ENCODE peak calls at places on chromosome 18, in five cellular contexts. One of them, this sample, is unnamed. For H3K4me1, the result is how much of the 10 kb centered on the place peaks cover.

GRCh38 chr18:28789460-28789859 is 612.5 kb upstream of the CDH2 start:
- DNase-seq in hepatocyte: no peak
- DNase-seq in A549: no peak
- DNase-seq in spleen: no peak
- DNase-seq in body of pancreas: no peak
- DNase-seq in this sample: no peak

GRCh38 chr18:38305941-38306340 is 740.3 kb upstream of the CELF4 start:
- DNase-seq in A549: no peak
- DNase-seq in hepatocyte: no peak
- DNase-seq in spleen: no peak
- DNase-seq in body of pancreas: no peak
- DNase-seq in this sample: no peak

GRCh38 chr18:79559121-79559835 is 120.3 kb upstream of the CTDP1 start:
- DNase-seq in body of pancreas: no peak
- DNase-seq in spleen: no peak
- DNase-seq in A549: no peak
- DNase-seq in hepatocyte: no peak
- DNase-seq in this sample: no peak

GRCh38 chr18:60147326-60147725 is 225.2 kb downstream of the MC4R start:
- DNase-seq in A549: no peak
- DNase-seq in hepatocyte: no peak
- DNase-seq in spleen: no peak
- DNase-seq in body of pancreas: no peak
- DNase-seq in this sample: no peak

GRCh38 chr18:44594779-44595467 is 85.8 kb upstream of the SETBP1 start:
- DNase-seq in hepatocyte: no peak
- DNase-seq in spleen: no peak
- DNase-seq in body of pancreas: no peak
- DNase-seq in A549: no peak
- DNase-seq in this sample: no peak

GRCh38 chr18:13279181-13280065 is 60.9 kb downstream of the LDLRAD4 start:
- DNase-seq in hepatocyte: no peak
- DNase-seq in A549: no peak
- DNase-seq in spleen: no peak
- DNase-seq in body of pancreas: no peak
- DNase-seq in this sample: no peak

GRCh38 chr18:45384137-45384998 is 230.9 kb upstream of the SLC14A2 start:
- DNase-seq in spleen: no peak
- DNase-seq in body of pancreas: peak
- DNase-seq in hepatocyte: peak
- DNase-seq in A549: peak
- DNase-seq in this sample: peak

GRCh38 chr18:74329688-74330205 is 14.1 kb downstream of the C18orf63 start:
- DNase-seq in hepatocyte: no peak
- DNase-seq in A549: no peak
- DNase-seq in body of pancreas: no peak
- DNase-seq in spleen: no peak
- DNase-seq in this sample: no peak

GRCh38 chr18:31398191-31398590 is 21.6 kb downstream of the DSG4 start:
- DNase-seq in A549: no peak
- DNase-seq in hepatocyte: peak
- DNase-seq in body of pancreas: no peak
- DNase-seq in spleen: no peak
- DNase-seq in this sample: no peak

GRCh38 chr18:23300211-23300887 is 152.7 kb upstream of the RIOK3 start:
- DNase-seq in spleen: no peak
- DNase-seq in hepatocyte: peak
- DNase-seq in body of pancreas: no peak
- DNase-seq in A549: no peak
- DNase-seq in this sample: peak

GRCh38 chr18:56927795-56928194 is 219.1 kb upstream of the BOD1L2 start:
- DNase-seq in spleen: no peak
- DNase-seq in A549: no peak
- DNase-seq in hepatocyte: no peak
- DNase-seq in body of pancreas: no peak
- DNase-seq in this sample: no peak

GRCh38 chr18:76981388-76981968 is 151.1 kb downstream of the MBP start:
- DNase-seq in body of pancreas: no peak
- DNase-seq in spleen: peak
- DNase-seq in hepatocyte: no peak
- DNase-seq in A549: no peak
- DNase-seq in this sample: no peak

GRCh38 chr18:73118121-73118816 is 250.5 kb upstream of the NETO1 start:
- DNase-seq in body of pancreas: no peak
- DNase-seq in hepatocyte: no peak
- DNase-seq in spleen: no peak
- DNase-seq in A549: no peak
- DNase-seq in this sample: no peak

GRCh38 chr18:78521744-78522143 is 457.9 kb upstream of the SALL3 start:
- DNase-seq in spleen: no peak
- DNase-seq in body of pancreas: no peak
- DNase-seq in A549: no peak
- DNase-seq in hepatocyte: no peak
- DNase-seq in this sample: no peak

GRCh38 chr18:55253814-55254213 is 294.6 kb upstream of the CCDC68 start:
- DNase-seq in spleen: no peak
- DNase-seq in body of pancreas: no peak
- DNase-seq in hepatocyte: no peak
- DNase-seq in A549: no peak
- DNase-seq in this sample: no peak

GRCh38 chr18:55250729-55251128 is 291.5 kb upstream of the CCDC68 start:
- DNase-seq in spleen: no peak
- DNase-seq in body of pancreas: no peak
- DNase-seq in A549: no peak
- DNase-seq in hepatocyte: no peak
- DNase-seq in this sample: no peak

GRCh38 chr18:55252053-55252675 is 292.9 kb upstream of the CCDC68 start:
- DNase-seq in spleen: no peak
- DNase-seq in hepatocyte: no peak
- DNase-seq in A549: no peak
- DNase-seq in body of pancreas: no peak
- DNase-seq in this sample: no peak

GRCh38 chr18:55251186-55251995 is 292.1 kb upstream of the CCDC68 start:
- DNase-seq in hepatocyte: no peak
- DNase-seq in body of pancreas: no peak
- DNase-seq in A549: no peak
- DNase-seq in spleen: no peak
- DNase-seq in this sample: no peak

GRCh38 chr18:55252946-55253345 is 293.7 kb upstream of the CCDC68 start:
- DNase-seq in body of pancreas: no peak
- DNase-seq in A549: no peak
- DNase-seq in spleen: no peak
- DNase-seq in hepatocyte: no peak
- DNase-seq in this sample: no peak
- H3K4me1 ChIP-seq in body of pancreas: under half
- H3K4me1 ChIP-seq in A549: under half
- H3K4me1 ChIP-seq in spleen: under half
- H3K4me1 ChIP-seq in hepatocyte: under half
- H3K4me1 ChIP-seq in this sample: under half

DNA sequence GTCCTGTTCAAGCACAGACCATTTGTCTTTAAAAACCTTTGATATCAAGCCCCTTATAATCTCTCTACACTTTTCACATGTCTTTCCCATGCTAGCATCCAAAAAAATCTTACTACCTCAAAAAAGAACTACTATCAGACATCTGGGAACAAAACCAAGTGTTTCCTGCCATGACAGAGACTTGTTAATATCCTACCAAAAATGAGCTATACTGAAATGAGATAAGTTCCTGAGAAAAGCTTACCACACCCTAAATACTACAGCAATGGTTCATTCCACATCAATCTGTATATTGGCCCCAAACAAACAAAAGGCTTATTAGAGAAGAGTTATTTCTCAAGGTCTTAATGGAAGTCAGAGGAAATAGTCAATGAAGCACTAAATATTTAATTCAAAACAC is 230.1 kb downstream of the DYM start:
- DNase-seq in body of pancreas: no peak
- DNase-seq in A549: no peak
- DNase-seq in hepatocyte: no peak
- DNase-seq in spleen: no peak
- DNase-seq in this sample: no peak
- H3K4me1 ChIP-seq in body of pancreas: under half
- H3K4me1 ChIP-seq in A549: under half
- H3K4me1 ChIP-seq in hepatocyte: under half
- H3K4me1 ChIP-seq in spleen: under half
- H3K4me1 ChIP-seq in this sample: under half

GRCh38 chr18:58542426-58543159 is 86.3 kb downstream of the ALPK2 start:
- DNase-seq in spleen: no peak
- DNase-seq in A549: no peak
- DNase-seq in hepatocyte: no peak
- DNase-seq in body of pancreas: no peak
- DNase-seq in this sample: no peak
- H3K4me1 ChIP-seq in spleen: under half
- H3K4me1 ChIP-seq in A549: half or more
- H3K4me1 ChIP-seq in hepatocyte: under half
- H3K4me1 ChIP-seq in body of pancreas: under half
- H3K4me1 ChIP-seq in this sample: under half

DNA sequence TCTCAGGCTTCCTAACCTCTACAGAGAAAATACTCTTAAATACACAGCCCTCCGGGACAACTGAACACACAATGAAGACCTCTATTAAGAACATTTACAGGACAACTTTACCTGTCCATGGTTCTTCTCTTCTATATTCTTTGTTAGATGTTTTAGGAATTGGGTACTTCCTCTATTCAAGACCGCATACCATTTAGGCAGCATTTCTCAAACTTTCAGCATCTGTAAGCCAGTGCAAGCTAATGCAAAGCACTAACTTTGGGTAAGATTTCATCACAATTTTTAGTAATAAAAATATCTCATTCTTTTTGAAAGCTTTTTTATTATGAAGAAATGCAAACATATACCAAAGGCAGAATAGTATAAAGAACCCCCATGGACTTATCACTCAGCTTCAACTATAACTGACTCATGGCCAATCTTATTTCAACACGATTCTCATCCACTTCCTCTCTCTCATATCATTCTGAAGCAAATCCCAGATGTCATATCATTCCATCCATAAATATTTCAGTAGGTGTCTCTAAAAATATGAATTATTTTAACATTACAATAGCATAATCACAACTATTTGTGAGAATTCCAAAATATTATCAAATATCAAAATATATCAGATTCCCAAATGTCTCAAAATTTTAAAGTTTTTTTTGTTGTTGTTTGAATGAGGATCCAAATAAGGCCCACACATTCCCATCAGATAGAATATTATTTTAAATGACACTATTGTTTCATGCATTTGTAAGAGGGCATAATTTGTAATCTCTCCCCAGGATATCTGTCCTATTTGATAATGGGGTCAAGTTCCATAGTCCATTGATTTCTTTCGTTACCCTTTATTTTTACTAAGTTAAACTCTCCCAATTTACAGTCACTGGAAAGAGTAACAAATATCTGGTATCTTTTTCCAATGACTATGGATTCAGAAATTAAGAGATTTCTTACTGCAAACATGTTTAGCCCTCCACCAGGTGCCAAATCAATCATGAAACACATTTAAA is 32.7 kb downstream of the INO80C start:
- DNase-seq in A549: no peak
- DNase-seq in body of pancreas: no peak
- DNase-seq in spleen: no peak
- DNase-seq in hepatocyte: no peak
- DNase-seq in this sample: no peak
- H3K4me1 ChIP-seq in A549: half or more
- H3K4me1 ChIP-seq in body of pancreas: under half
- H3K4me1 ChIP-seq in spleen: under half
- H3K4me1 ChIP-seq in hepatocyte: under half
- H3K4me1 ChIP-seq in this sample: under half

GRCh38 chr18:46415532-46415931 is 241.5 kb downstream of the LOXHD1 start:
- DNase-seq in A549: no peak
- DNase-seq in body of pancreas: no peak
- DNase-seq in hepatocyte: no peak
- DNase-seq in spleen: no peak
- DNase-seq in this sample: no peak
- H3K4me1 ChIP-seq in A549: under half
- H3K4me1 ChIP-seq in body of pancreas: under half
- H3K4me1 ChIP-seq in hepatocyte: under half
- H3K4me1 ChIP-seq in spleen: under half
- H3K4me1 ChIP-seq in this sample: under half

GRCh38 chr18:63152096-63152495 is 167.5 kb downstream of the BCL2 start:
- DNase-seq in body of pancreas: no peak
- DNase-seq in hepatocyte: no peak
- DNase-seq in spleen: no peak
- DNase-seq in A549: no peak
- DNase-seq in this sample: no peak
- H3K4me1 ChIP-seq in body of pancreas: under half
- H3K4me1 ChIP-seq in hepatocyte: under half
- H3K4me1 ChIP-seq in spleen: under half
- H3K4me1 ChIP-seq in A549: under half
- H3K4me1 ChIP-seq in this sample: under half

This sample was measured in HAP-1.